ENCODE peak calls at places on chromosome 21, in ten cellular contexts. O is activated T-cell treated with anti-CD3 and anti-CD28 coated beads for 1 hour; U is activated T-helper 1 cell treated with anti-CD3 and anti-CD28 coated beads, Interleukin-12 subunit alpha, Interleukin-12 subunit beta, Interleukin-2, Interleukin-4 antibody, amounts not matched to agents 30 ng/mL and 10 ng/mL and 1 ng/mL, durations not matched to agents 14 hours and 24 hours and 36 hours; L is stimulated activated CD4-positive, alpha-beta T cell treated with anti-CD3 and anti-CD28 coated beads, Interleukin-12 subunit alpha, Interleukin-12 subunit beta, amount 100 ng/mL, for 48 hours; E is NCI-H1417; A is stimulated activated CD8-positive, alpha-beta memory T cell treated with anti-CD3 and anti-CD28 coated beads, Interleukin-12 subunit alpha, Interleukin-12 subunit beta, amount 100 ng/mL, for 1 hour; K is substantia nigra; Z is fibroblast of the aortic adventitia; P is CD8-positive, alpha-beta T cell; R is NCI-H510A treated with DMSO at 0.1 percent for 48 hours. C is an unnamed sample.

GRCh38 chr21:38645282-38645681 is 147.0 kb upstream of the ERG start:
- DNase-seq in E (no peak), L (no peak), U (no peak), O (no peak), Z (peak), P (no peak), R (no peak), A (no peak), K (no peak), C (no peak)

GRCh38 chr21:44697811-44698734 is 1.1 kb downstream of the KRTAP10-12 start:
- DNase-seq in U (no peak), P (peak), O (no peak), A (no peak), E (peak), L (no peak), Z (no peak), R (no peak), K (no peak), C (no peak)

GRCh38 chr21:43736224-43736883 is 17.4 kb downstream of the PDXK start:
- DNase-seq in L (no peak), U (no peak), O (no peak), A (no peak), Z (no peak), R (no peak), P (no peak), E (no peak), K (no peak), C (no peak)

GRCh38 chr21:15446193-15446592 is 283.6 kb upstream of the USP25 start:
- DNase-seq in U (no peak), Z (no peak), R (no peak), L (no peak), P (no peak), O (no peak), K (no peak), E (no peak), A (no peak), C (no peak)

GRCh38 chr21:34724857-34725195 is 56.0 kb downstream of the CLIC6 start:
- DNase-seq in Z (peak), O (no peak), E (no peak), A (no peak), R (no peak), U (no peak), P (no peak), L (no peak), K (no peak), C (no peak)

GRCh38 chr21:46096997-46097825 is 701 bp upstream of the COL6A2 start:
- DNase-seq in P (peak), R (no peak), L (no peak), E (no peak), U (no peak), A (no peak), Z (no peak), K (no peak), O (no peak), C (peak)

GRCh38 chr21:42414928-42415769 is 11.4 kb downstream of the UBASH3A start:
- DNase-seq in K (no peak), U (peak), Z (peak), E (no peak), P (peak), O (peak), A (peak), R (no peak), L (peak), C (no peak)

GRCh38 chr21:36479415-36480402 is at the start of gene CLDN14:
- DNase-seq in E (no peak), U (no peak), L (no peak), Z (no peak), K (no peak), R (no peak), O (no peak), P (no peak), A (no peak), C (peak)

GRCh38 chr21:44793269-44794030 is 8.2 kb downstream of the UBE2G2 start:
- DNase-seq in P (peak), R (peak), U (peak), O (peak), A (peak), Z (peak), K (no peak), L (no peak), E (peak), C (peak)

GRCh38 chr21:28272272-28272992 is 720.2 kb downstream of the LTN1 start:
- DNase-seq in P (no peak), R (no peak), A (no peak), O (no peak), L (no peak), K (no peak), E (no peak), Z (peak), U (no peak), C (no peak)

GRCh38 chr21:16773206-16773605 is 739.6 kb upstream of the CXADR start:
- DNase-seq in E (no peak), U (no peak), Z (peak), R (no peak), O (no peak), K (no peak), P (no peak), A (no peak), L (no peak), C (no peak)

C was measured in psoas muscle.